ENCODE peak calls at places on chromosome 7, in seven cellular contexts. O, W, L, X, M, C and P are unnamed samples.
A peak's percentile ranks its signal among the peaks of the same experiment; 100 is the strongest.

GRCh38 chr7:121945066-121945848 is 72.3 kb downstream of the PTPRZ1 start:
- DNase-seq in L (no peak), X (no peak), C (no peak), W (no peak), M (no peak), O (no peak), P (peak; percentile 13)

GRCh38 chr7:74149556-74149955 is 24.6 kb upstream of the EIF4H start:
- DNase-seq in W (no peak), O (no peak), M (no peak), X (no peak), L (no peak), C (no peak), P (no peak)

GRCh38 chr7:16606704-16607103 is 38.9 kb downstream of the ANKMY2 start:
- DNase-seq in W (no peak), M (no peak), O (no peak), X (no peak), C (no peak), L (no peak), P (no peak)

GRCh38 chr7:11290859-11291258 is 317.2 kb downstream of the PHF14 start:
- DNase-seq in M (no peak), C (no peak), X (no peak), L (no peak), O (no peak), W (no peak), P (no peak)

GRCh38 chr7:5619419-5620130 is 161.9 kb downstream of the RNF216 start:
- DNase-seq in O (no peak), W (no peak), L (no peak), M (no peak), X (no peak), C (no peak), P (no peak)

GRCh38 chr7:24732646-24733413 is 24.4 kb downstream of the GSDME start:
- DNase-seq in X (no peak), C (no peak), L (no peak), O (no peak), W (peak; percentile 16), M (no peak), P (peak; percentile 60)

GRCh38 chr7:121020243-121020642 is 31.7 kb downstream of the CPED1 start:
- DNase-seq in M (no peak), C (no peak), W (no peak), L (no peak), X (no peak), O (no peak), P (peak; percentile 51)

GRCh38 chr7:151137841-151138540 is 29.5 kb downstream of the GBX1 start:
- DNase-seq in W (no peak), O (no peak), C (no peak), M (no peak), X (no peak), L (no peak), P (no peak)

GRCh38 chr7:139246905-139247304 is 15.9 kb downstream of the UBN2 start:
- DNase-seq in W (no peak), L (no peak), O (no peak), X (no peak), M (no peak), C (no peak), P (peak; percentile 54)

GRCh38 chr7:141227454-141227853 is 153.6 kb downstream of the TMEM178B start:
- DNase-seq in C (no peak), L (no peak), M (no peak), O (no peak), X (no peak), W (no peak), P (no peak)

GRCh38 chr7:84123903-84124573 is 70.6 kb downstream of the SEMA3A start:
- DNase-seq in L (no peak), C (no peak), O (no peak), W (peak; percentile 69), X (no peak), M (peak; percentile 5), P (no peak)

GRCh38 chr7:157496426-157497275 is 159.8 kb downstream of the DNAJB6 start:
- DNase-seq in O (no peak), C (no peak), X (peak; percentile 3), L (no peak), W (no peak), M (no peak), P (no peak)

GRCh38 chr7:6705959-6706665 is 635 bp downstream of the ZNF12 start:
- DNase-seq in M (no peak), W (peak; percentile 57), L (peak; percentile 44), X (peak; percentile 32), C (no peak), O (peak; percentile 17), P (peak; percentile 41)

GRCh38 chr7:129074994-129075393 is 20.1 kb upstream of the TNPO3 start:
- DNase-seq in C (no peak), L (no peak), W (no peak), M (no peak), O (no peak), X (no peak), P (no peak)

GRCh38 chr7:22668971-22669401 is 58.0 kb upstream of the IL6 start:
- DNase-seq in W (no peak), C (no peak), O (no peak), M (no peak), L (no peak), X (no peak), P (no peak)

GRCh38 chr7:84200859-84201258 is 6.3 kb upstream of the SEMA3A start:
- DNase-seq in C (no peak), L (no peak), O (no peak), M (no peak), X (no peak), W (peak; percentile 90), P (peak; percentile 38)

GRCh38 chr7:114369294-114369693 is 45.3 kb upstream of the FOXP2 start:
- DNase-seq in W (no peak), O (no peak), X (no peak), L (no peak), M (no peak), C (no peak), P (no peak)

GRCh38 chr7:140485463-140486265 is 6.4 kb upstream of the MKRN1 start:
- DNase-seq in O (no peak), L (no peak), C (no peak), M (no peak), X (no peak), W (no peak), P (no peak)

GRCh38 chr7:123757095-123757494 is 8.3 kb upstream of the WASL start:
- DNase-seq in L (no peak), X (no peak), M (no peak), O (no peak), C (no peak), W (no peak), P (no peak)

GRCh38 chr7:15199482-15199881 is 296.9 kb upstream of the DGKB start:
- DNase-seq in M (no peak), O (no peak), W (peak; percentile 7), X (no peak), C (no peak), L (no peak), P (peak; percentile 31)

GRCh38 chr7:107070710-107071109 is 26.2 kb downstream of the PRKAR2B start:
- DNase-seq in X (no peak), O (no peak), L (no peak), M (no peak), C (no peak), W (no peak), P (no peak)

GRCh38 chr7:116786791-116787443 is 75.5 kb upstream of the CAPZA2 start:
- DNase-seq in X (peak; percentile 22), O (no peak), L (peak; percentile 18), W (peak; percentile 39), C (no peak), M (no peak), P (peak; percentile 71)

GRCh38 chr7:82167568-82168314 is 275.8 kb downstream of the CACNA2D1 start:
- DNase-seq in L (no peak), C (no peak), O (no peak), X (no peak), W (no peak), M (no peak), P (peak; percentile 31)

GRCh38 chr7:56079450-56080185 is 13.1 kb downstream of the PHKG1 start:
- DNase-seq in W (no peak), O (peak; percentile 89), C (no peak), L (peak; percentile 55), M (peak; percentile 80), X (no peak), P (peak; percentile 79)

GRCh38 chr7:158076215-158076614 is 511.4 kb downstream of the PTPRN2 start:
- DNase-seq in L (no peak), M (no peak), X (no peak), C (no peak), O (no peak), W (no peak), P (no peak)

GRCh38 chr7:33379891-33380525 is 250.6 kb downstream of the BBS9 start:
- DNase-seq in M (no peak), W (no peak), L (no peak), O (no peak), X (no peak), C (no peak), P (no peak)

GRCh38 chr7:148921189-148921588 is 37.1 kb upstream of the EZH2 start:
- DNase-seq in W (no peak), L (no peak), M (no peak), X (no peak), O (no peak), C (no peak), P (no peak)

GRCh38 chr7:18125536-18125935 is 97.9 kb upstream of the PRPS1L1 start:
- DNase-seq in O (no peak), C (no peak), L (no peak), W (no peak), X (no peak), M (no peak), P (peak; percentile 54)

GRCh38 chr7:74289660-74290589 is 718 bp downstream of the CLIP2 start:
- DNase-seq in L (peak; percentile 17), X (no peak), C (no peak), O (peak; percentile 46), W (no peak), M (peak; percentile 39), P (peak; percentile 37)

GRCh38 chr7:102836977-102837376 is 75.8 kb upstream of the LRRC17 start:
- DNase-seq in X (no peak), C (no peak), M (no peak), W (no peak), O (no peak), L (no peak), P (no peak)

GRCh38 chr7:106287786-106288185 is 3.0 kb upstream of the NAMPT start:
- DNase-seq in W (no peak), O (no peak), M (no peak), X (no peak), L (no peak), C (no peak), P (no peak)

GRCh38 chr7:83610649-83611304 is 38.2 kb downstream of the SEMA3E start:
- DNase-seq in X (no peak), W (no peak), L (no peak), M (no peak), O (no peak), C (no peak), P (no peak)